ENCODE peak calls at places on chromosomes 2 and 18, in four cellular contexts. P is memory B cell, Y is T follicular helper cell, I is Calu3. N is an unnamed sample.

GRCh38 chr2:96530474-96531357 is 5.8 kb upstream of the ARID5A start:
- DNase-seq in P (no peak), Y (no peak), I (no peak), N (no peak)

GRCh38 chr2:23761638-23762037 is 165.3 kb downstream of the ATAD2B start:
- DNase-seq in P (no peak), Y (no peak), I (no peak), N (no peak)

GRCh38 chr2:26175716-26176615 is 3.1 kb downstream of the GAREM2 start:
- DNase-seq in P (no peak), Y (no peak), I (no peak), N (peak)

GRCh38 chr2:164754157-164755093 is 87.2 kb downstream of the COBLL1 start:
- DNase-seq in P (no peak), Y (no peak), I (no peak), N (no peak)

GRCh38 chr2:203379156-203379555 is 51.0 kb downstream of the ABI2 start:
- DNase-seq in P (no peak), Y (no peak), I (no peak), N (no peak)

GRCh38 chr2:96898636-96899035 is 28.8 kb upstream of the SEMA4C start:
- DNase-seq in P (no peak), Y (no peak), I (no peak), N (no peak)

GRCh38 chr2:1060987-1061386 is 110.3 kb downstream of the SNTG2 start:
- DNase-seq in P (no peak), Y (no peak), I (no peak), N (no peak)

GRCh38 chr2:64787698-64788097 is 134.0 kb upstream of the SERTAD2 start:
- DNase-seq in P (no peak), Y (no peak), I (no peak), N (no peak)

GRCh38 chr2:113084249-113085000 is 16.7 kb downstream of the IL1F10 start:
- DNase-seq in P (no peak), Y (no peak), I (peak), N (no peak)

GRCh38 chr18:8329186-8329771 is 280.0 kb upstream of the RAB12 start:
- DNase-seq in P (no peak), Y (no peak), I (peak), N (no peak)

GRCh38 chr2:72051971-72052505 is 95.6 kb downstream of the CYP26B1 start:
- DNase-seq in P (no peak), Y (no peak), I (no peak), N (no peak)

GRCh38 chr2:19700861-19701585 is 200.8 kb downstream of the TTC32 start:
- DNase-seq in P (no peak), Y (no peak), I (no peak), N (no peak)

GRCh38 chr18:67600181-67600631 is 83.7 kb upstream of the DSEL start:
- DNase-seq in P (no peak), Y (no peak), I (peak), N (no peak)

GRCh38 chr2:15756011-15756550 is 164.4 kb downstream of the DDX1 start:
- DNase-seq in P (no peak), Y (no peak), I (no peak), N (no peak)

GRCh38 chr2:162825578-162825977 is 13.0 kb downstream of the KCNH7 start:
- DNase-seq in P (no peak), Y (no peak), I (no peak), N (no peak)

GRCh38 chr2:233426619-233427342 is 72.5 kb downstream of the DGKD start:
- DNase-seq in P (no peak), Y (no peak), I (no peak), N (no peak)

GRCh38 chr2:181459646-181460045 is 2.5 kb downstream of the ITGA4 start:
- DNase-seq in P (no peak), Y (no peak), I (no peak), N (no peak)

GRCh38 chr2:100844514-100844913 is 24.6 kb downstream of the NPAS2 start:
- DNase-seq in P (no peak), Y (no peak), I (no peak), N (no peak)

GRCh38 chr2:123165616-123166015 is 859.5 kb upstream of the CNTNAP5 start:
- DNase-seq in P (no peak), Y (no peak), I (no peak), N (no peak)

GRCh38 chr2:217937446-217937845 is 65.3 kb downstream of the TNS1 start:
- DNase-seq in P (no peak), Y (no peak), I (no peak), N (no peak)

GRCh38 chr2:239158641-239159475 is 242.0 kb downstream of the HDAC4 start:
- DNase-seq in P (no peak), Y (no peak), I (no peak), N (no peak)

GRCh38 chr2:143068094-143068890 is 60.9 kb upstream of the ARHGAP15 start:
- DNase-seq in P (peak), Y (no peak), I (no peak), N (no peak)

GRCh38 chr2:168780671-168781071 is 21.8 kb upstream of the NOSTRIN start:
- DNase-seq in P (no peak), Y (no peak), I (no peak), N (no peak)

GRCh38 chr2:8684421-8684884 is 2.6 kb downstream of the ID2 start:
- DNase-seq in P (no peak), Y (no peak), I (no peak), N (peak)

GRCh38 chr18:42730272-42730671 is 385.2 kb downstream of the RIT2 start:
- DNase-seq in P (no peak), Y (no peak), I (no peak), N (no peak)

GRCh38 chr2:188294547-188294946 is 2.9 kb downstream of the GULP1 start:
- DNase-seq in P (no peak), Y (no peak), I (no peak), N (no peak)

GRCh38 chr18:8548186-8548585 is 61.1 kb upstream of the RAB12 start:
- DNase-seq in P (no peak), Y (no peak), I (no peak), N (no peak)

GRCh38 chr2:240399419-240400318 is 35.8 kb upstream of the GPC1 start:
- DNase-seq in P (no peak), Y (no peak), I (no peak), N (no peak)

GRCh38 chr2:8884812-8885211 is 47.4 kb upstream of the KIDINS220 start:
- DNase-seq in P (no peak), Y (no peak), I (no peak), N (no peak)

GRCh38 chr2:165634282-165634681 is 159.8 kb downstream of the GALNT3 start:
- DNase-seq in P (no peak), Y (no peak), I (no peak), N (no peak)

GRCh38 chr2:235594041-235594440 is 100.2 kb downstream of the AGAP1 start:
- DNase-seq in P (no peak), Y (no peak), I (peak), N (no peak)

GRCh38 chr18:50453014-50453680 is 78.3 kb downstream of the SKA1 start:
- DNase-seq in P (no peak), Y (no peak), I (no peak), N (no peak)

GRCh38 chr2:216308532-216308931 is 63.8 kb downstream of the MARCHF4 start:
- DNase-seq in P (no peak), Y (no peak), I (no peak), N (no peak)

GRCh38 chr2:235669983-235670962 is 176.4 kb downstream of the AGAP1 start:
- DNase-seq in P (no peak), Y (no peak), I (peak), N (no peak)

GRCh38 chr2:217890445-217890844 is 112.3 kb downstream of the TNS1 start:
- DNase-seq in P (no peak), Y (no peak), I (no peak), N (no peak)

GRCh38 chr18:80147037-80147417 is 38.0 kb downstream of the ADNP2 start:
- DNase-seq in P (no peak), Y (no peak), I (no peak), N (no peak)